ENCODE peak calls at places on chromosome 10, in six cellular contexts. V is sigmoid colon; P is CD4-positive, CD25-positive, alpha-beta regulatory T cell; O is fibroblast of mammary gland; J is transverse colon; W is HCT116. Y is an unnamed sample.

GRCh38 chr10:111007486-111007885 is 69.3 kb upstream of the ADRA2A start:
- DNase-seq in P (no peak), W (no peak), J (no peak), V (no peak), O (no peak), Y (no peak)

GRCh38 chr10:35387768-35388167 is 51.5 kb downstream of the CCNY start:
- DNase-seq in O (peak; percentile 79), P (no peak), W (no peak), J (no peak), V (no peak), Y (no peak)

GRCh38 chr10:114650266-114650665 is 7.8 kb downstream of the ABLIM1 start:
- DNase-seq in O (no peak), W (no peak), J (no peak), P (no peak), V (no peak), Y (no peak)

GRCh38 chr10:30750971-30751677 is 121.6 kb upstream of the LYZL2 start:
- DNase-seq in V (no peak), J (no peak), O (no peak), W (no peak), P (no peak), Y (no peak)

GRCh38 chr10:119340893-119341235 is 133.5 kb downstream of the GRK5 start:
- DNase-seq in J (no peak), V (no peak), O (no peak), P (no peak), W (no peak), Y (no peak)

GRCh38 chr10:116268976-116269375 is 4.0 kb downstream of the GFRA1 start:
- DNase-seq in V (no peak), O (no peak), P (no peak), W (no peak), J (no peak), Y (no peak)

GRCh38 chr10:75071164-75071489 is 40.3 kb upstream of the SAMD8 start:
- DNase-seq in V (no peak), P (no peak), W (no peak), J (no peak), O (no peak), Y (no peak)

GRCh38 chr10:56604624-56605023 is 243.6 kb upstream of the ZWINT start:
- DNase-seq in W (no peak), V (no peak), P (no peak), J (no peak), O (no peak), Y (no peak)

GRCh38 chr10:117186832-117187615 is 10.3 kb upstream of the KCNK18 start:
- DNase-seq in O (peak; percentile 81), P (no peak), W (peak; percentile 80), J (no peak), V (peak; percentile 0), Y (no peak)

GRCh38 chr10:131897297-131897899 is 3.4 kb upstream of the PPP2R2D start:
- DNase-seq in P (no peak), J (no peak), W (no peak), V (no peak), O (no peak), Y (no peak)

GRCh38 chr10:71622656-71623055 is 96.9 kb downstream of the C10orf105 start:
- DNase-seq in P (no peak), O (no peak), V (no peak), W (no peak), J (no peak), Y (no peak)

GRCh38 chr10:93991596-93992284 is 2.0 kb upstream of the PLCE1 start:
- DNase-seq in V (peak; percentile 73), O (peak; percentile 68), J (peak; percentile 58), P (no peak), W (peak; percentile 26), Y (no peak)

GRCh38 chr10:127687548-127687947 is 49.4 kb upstream of the FOXI2 start:
- DNase-seq in J (no peak), V (no peak), W (no peak), O (no peak), P (no peak), Y (no peak)

GRCh38 chr10:127046975-127047877 is 142.0 kb downstream of the DOCK1 start:
- DNase-seq in V (no peak), J (no peak), P (no peak), W (no peak), O (peak; percentile 44), Y (no peak)

GRCh38 chr10:11147723-11148122 is 130.1 kb downstream of the CELF2 start:
- DNase-seq in O (no peak), W (no peak), P (no peak), J (no peak), V (no peak), Y (no peak)

GRCh38 chr10:71512794-71513379 is 116.2 kb downstream of the CDH23 start:
- DNase-seq in J (no peak), V (no peak), P (no peak), W (peak; percentile 6), O (no peak), Y (no peak)

GRCh38 chr10:49161411-49161997 is 26.7 kb downstream of the TMEM273 start:
- DNase-seq in O (peak; percentile 75), V (no peak), J (no peak), W (no peak), P (no peak), Y (no peak)

GRCh38 chr10:34194259-34194658 is 620.8 kb downstream of the PARD3 start:
- DNase-seq in W (no peak), P (no peak), J (no peak), V (no peak), O (peak; percentile 90), Y (no peak)

GRCh38 chr10:107214261-107214660 is 49.8 kb upstream of the SORCS1 start:
- DNase-seq in J (no peak), W (no peak), V (no peak), P (no peak), O (no peak), Y (no peak)

DNA sequence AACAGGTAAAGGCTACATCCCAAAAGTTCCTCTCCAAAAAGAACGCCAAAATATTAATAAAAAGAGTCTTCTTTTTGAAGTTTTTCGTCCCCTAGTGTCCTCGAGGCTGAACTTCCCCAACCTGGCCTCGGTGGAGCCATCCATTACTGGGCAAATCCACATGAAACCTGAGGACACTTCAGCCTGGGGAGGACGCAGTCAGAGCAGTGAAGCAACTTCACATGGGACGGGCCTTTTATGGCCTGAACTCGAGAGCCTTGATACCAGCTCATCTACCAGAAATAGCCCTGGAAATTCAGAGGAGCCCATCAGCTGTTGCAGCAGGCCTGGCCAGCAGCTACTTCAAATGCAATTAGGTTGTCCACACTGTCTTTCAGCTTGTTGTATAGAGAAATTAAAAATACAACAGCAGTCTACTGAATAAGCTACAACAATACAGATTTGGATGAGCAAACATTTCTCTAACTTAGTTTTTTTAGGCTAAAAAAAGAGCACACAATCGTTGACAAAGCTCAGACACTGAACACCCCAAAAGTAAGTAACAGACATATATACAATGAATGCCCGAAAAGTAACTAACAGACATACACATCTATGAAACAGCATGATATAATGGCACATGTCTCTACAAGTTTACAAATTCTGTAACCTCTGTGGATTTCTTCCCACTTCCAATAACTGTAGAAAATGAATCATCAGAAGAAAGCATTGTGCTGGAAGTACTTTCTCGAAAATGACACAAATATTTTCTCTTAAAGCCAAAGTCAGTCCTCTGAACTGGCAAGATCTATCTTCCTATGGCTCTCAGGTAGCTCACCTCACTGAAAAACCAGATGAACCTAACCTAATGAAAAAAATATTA is at the start of gene SVIL:
- DNase-seq in W (no peak), P (no peak), J (peak; percentile 75), V (peak; percentile 95), O (peak; percentile 83), Y (no peak)
- H3K4me3 ChIP-seq in W (peak within 1 kb of the TSS; percentile 45), P (peak within 1 kb of the TSS; percentile 13), J (peak within 1 kb of the TSS; percentile 16), V (peak within 1 kb of the TSS; percentile 9), O (peak within 1 kb of the TSS; percentile 38), Y (no peak within 1 kb of the TSS)

DNA sequence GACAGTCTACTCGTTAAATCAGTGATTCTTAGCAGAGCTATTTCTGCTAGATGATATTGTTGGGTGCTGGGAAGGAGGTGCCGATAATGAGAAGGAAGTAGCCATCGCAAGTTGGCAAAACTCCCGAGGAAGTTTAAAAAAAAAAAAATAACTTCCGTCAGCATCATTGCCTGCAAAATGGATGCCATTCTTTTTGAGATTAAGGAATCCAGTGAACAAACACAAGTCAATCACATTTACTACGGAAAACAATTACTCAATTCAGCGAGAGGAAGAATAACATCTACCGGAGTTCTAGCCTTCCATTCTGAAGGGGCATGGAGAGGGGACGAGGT is 74.4 kb upstream of the SFMBT2 start:
- DNase-seq in O (no peak), P (no peak), J (no peak), V (no peak), W (no peak), Y (no peak)
- H3K4me3 ChIP-seq in O (no peak overlapping the region), P (peak overlapping the region; percentile 77), J (no peak overlapping the region), V (no peak overlapping the region), W (no peak overlapping the region), Y (peak overlapping the region; percentile 10)

DNA sequence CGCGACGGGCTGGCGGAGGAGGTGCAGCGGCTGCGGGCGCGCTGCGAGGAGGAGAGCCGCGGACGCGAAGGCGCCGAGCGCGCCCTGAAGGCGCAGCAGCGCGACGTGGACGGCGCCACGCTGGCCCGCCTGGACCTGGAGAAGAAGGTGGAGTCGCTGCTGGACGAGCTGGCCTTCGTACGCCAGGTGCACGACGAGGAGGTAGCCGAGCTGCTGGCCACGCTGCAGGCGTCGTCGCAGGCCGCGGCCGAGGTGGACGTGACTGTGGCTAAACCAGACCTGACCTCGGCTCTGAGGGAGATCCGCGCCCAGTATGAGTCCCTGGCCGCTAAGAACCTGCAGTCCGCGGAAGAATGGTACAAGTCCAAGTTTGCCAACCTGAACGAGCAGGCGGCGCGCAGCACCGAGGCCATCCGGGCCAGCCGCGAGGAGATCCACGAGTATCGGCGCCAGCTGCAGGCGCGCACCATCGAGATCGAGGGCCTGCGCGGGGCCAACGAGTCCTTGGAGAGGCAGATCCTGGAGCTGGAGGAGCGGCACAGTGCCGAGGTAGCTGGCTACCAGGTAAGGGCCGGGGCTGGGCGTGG is 868 bp downstream of the INA start:
- DNase-seq in O (no peak), P (no peak), W (no peak), J (no peak), V (no peak), Y (no peak)
- H3K4me3 ChIP-seq in O (no peak overlapping the region), P (no peak overlapping the region), W (no peak overlapping the region), J (peak overlapping the region; percentile 24), V (no peak overlapping the region), Y (no peak overlapping the region)

GRCh38 chr10:112678987-112679386 is 232.0 kb downstream of the VTI1A start:
- DNase-seq in V (no peak), J (no peak), O (no peak), W (no peak), P (no peak), Y (no peak)
- H3K4me3 ChIP-seq in V (no peak overlapping the region), J (no peak overlapping the region), O (no peak overlapping the region), W (no peak overlapping the region), P (no peak overlapping the region), Y (no peak overlapping the region)